ENCODE peak calls at places on chromosomes 4 and X, in six cellular contexts. G, O, N, W, U and E are unnamed samples.

GRCh38 chrX:146241902-146242301 is 424.3 kb downstream of the SLITRK2 start:
- DNase-seq in G (no peak), O (no peak), N (peak), W (no peak), U (no peak), E (no peak)

GRCh38 chr4:56252561-56253152 is 134.6 kb downstream of the AASDH start:
- DNase-seq in G (no peak), O (no peak), N (no peak), W (no peak), U (no peak), E (no peak)

GRCh38 chr4:144646523-144647094 is 653 bp downstream of the HHIP start:
- DNase-seq in G (no peak), O (no peak), N (no peak), W (peak), U (no peak), E (no peak)

GRCh38 chr4:75135068-75135825 is 202.3 kb downstream of the PARM1 start:
- DNase-seq in G (no peak), O (no peak), N (no peak), W (no peak), U (no peak), E (no peak)

GRCh38 chr4:178242655-178243054 is 800.4 kb upstream of the AGA start:
- DNase-seq in G (no peak), O (no peak), N (no peak), W (no peak), U (no peak), E (no peak)

GRCh38 chr4:98728433-98728832 is 70.0 kb upstream of the TSPAN5 start:
- DNase-seq in G (peak), O (no peak), N (peak), W (peak), U (no peak), E (peak)

GRCh38 chr4:76194325-76194724 is 19.3 kb downstream of the SCARB2 start:
- DNase-seq in G (peak), O (no peak), N (peak), W (peak), U (no peak), E (peak)

GRCh38 chr4:120304801-120305200 is 238.2 kb upstream of the MAD2L1 start:
- DNase-seq in G (no peak), O (no peak), N (no peak), W (no peak), U (no peak), E (no peak)

GRCh38 chr4:142547974-142548373 is 298.1 kb downstream of the INPP4B start:
- DNase-seq in G (peak), O (no peak), N (no peak), W (peak), U (no peak), E (no peak)

GRCh38 chr4:54961357-54961975 is 163.9 kb downstream of the KDR start:
- DNase-seq in G (peak), O (peak), N (peak), W (peak), U (no peak), E (peak)

GRCh38 chr4:82484987-82485783 is 54.8 kb downstream of the ENOPH1 start:
- DNase-seq in G (no peak), O (no peak), N (no peak), W (peak), U (no peak), E (no peak)

GRCh38 chr4:122793811-122794210 is 32.8 kb upstream of the FGF2 start:
- DNase-seq in G (no peak), O (no peak), N (no peak), W (no peak), U (no peak), E (no peak)

GRCh38 chrX:38220024-38220935 is at the start of gene SRPX:
- DNase-seq in G (peak), O (peak), N (peak), W (peak), U (peak), E (peak)

GRCh38 chr4:37917388-37917787 is 26.5 kb downstream of the TBC1D1 start:
- DNase-seq in G (no peak), O (no peak), N (no peak), W (no peak), U (no peak), E (no peak)

GRCh38 chrX:66018585-66019309 is 21.1 kb downstream of the VSIG4 start:
- DNase-seq in G (no peak), O (no peak), N (no peak), W (no peak), U (no peak), E (no peak)

GRCh38 chrX:153645921-153646481 is 1.0 kb upstream of the DUSP9 start:
- DNase-seq in G (no peak), O (peak), N (no peak), W (no peak), U (no peak), E (no peak)

GRCh38 chrX:83339724-83340123 is 168.4 kb upstream of the POU3F4 start:
- DNase-seq in G (no peak), O (no peak), N (no peak), W (no peak), U (no peak), E (no peak)

GRCh38 chr4:152448038-152448437 is 87.9 kb downstream of the FBXW7 start:
- DNase-seq in G (no peak), O (no peak), N (no peak), W (no peak), U (no peak), E (no peak)

GRCh38 chrX:90617710-90618325 is 696.1 kb downstream of the TGIF2LX start:
- DNase-seq in G (no peak), O (no peak), N (no peak), W (no peak), U (peak), E (no peak)

GRCh38 chrX:2427147-2427546 is 73.6 kb downstream of the DHRSX start:
- DNase-seq in G (no peak), O (no peak), N (no peak), W (peak), U (no peak), E (no peak)

GRCh38 chr4:87739494-87739893 is 59.9 kb upstream of the IBSP start:
- DNase-seq in G (no peak), O (no peak), N (no peak), W (no peak), U (no peak), E (no peak)

GRCh38 chrX:46327229-46328081 is 217.8 kb downstream of the ZNF674 start:
- DNase-seq in G (peak), O (peak), N (peak), W (peak), U (peak), E (peak)

GRCh38 chr4:106898621-106899230 is 137.4 kb downstream of the DKK2 start:
- DNase-seq in G (peak), O (peak), N (peak), W (peak), U (no peak), E (peak)

GRCh38 chr4:52984469-52984868 is 122.4 kb downstream of the RASL11B start:
- DNase-seq in G (peak), O (no peak), N (no peak), W (no peak), U (no peak), E (peak)

GRCh38 chr4:148284526-148285193 is 157.6 kb downstream of the NR3C2 start:
- DNase-seq in G (no peak), O (no peak), N (no peak), W (no peak), U (no peak), E (peak)

GRCh38 chr4:143336828-143337599 is at the start of gene GAB1:
- DNase-seq in G (peak), O (peak), N (peak), W (peak), U (peak), E (peak)

GRCh38 chr4:126306152-126306869 is 991.6 kb downstream of the FAT4 start:
- DNase-seq in G (no peak), O (no peak), N (no peak), W (peak), U (peak), E (peak)

GRCh38 chr4:56112377-56112776 is 163.6 kb downstream of the CEP135 start:
- DNase-seq in G (no peak), O (no peak), N (no peak), W (no peak), U (no peak), E (no peak)

GRCh38 chrX:141903400-141904155 is at the start of gene MAGEC1:
- DNase-seq in G (no peak), O (no peak), N (no peak), W (no peak), U (no peak), E (no peak)

GRCh38 chrX:111411591-111412371 is at the start of gene DCX:
- DNase-seq in G (no peak), O (no peak), N (no peak), W (no peak), U (no peak), E (no peak)

GRCh38 chr4:3324093-3324815 is 31.4 kb downstream of the RGS12 start:
- DNase-seq in G (no peak), O (no peak), N (no peak), W (no peak), U (peak), E (no peak)